ENCODE peak calls at places on chromosome 6, in six cellular contexts. One of them, this sample, is unnamed. For H3K36me3, the result is how much of the 10 kb centered on the place peaks cover.

GRCh38 chr6:26389349-26389799 is 6.5 kb downstream of the BTN2A2 start:
- DNase-seq in mammary epithelial cell: no peak
- DNase-seq in mucosa of descending colon: no peak
- DNase-seq in OCI-LY7: peak
- DNase-seq in heart right ventricle: no peak
- DNase-seq in right lobe of liver: no peak
- DNase-seq in this sample: no peak

GRCh38 chr6:8191629-8192028 is 89.3 kb upstream of the EEF1E1 start:
- DNase-seq in mucosa of descending colon: no peak
- DNase-seq in OCI-LY7: no peak
- DNase-seq in heart right ventricle: no peak
- DNase-seq in right lobe of liver: no peak
- DNase-seq in mammary epithelial cell: no peak
- DNase-seq in this sample: no peak

GRCh38 chr6:17385660-17386059 is 7.7 kb upstream of the CAP2 start:
- DNase-seq in OCI-LY7: no peak
- DNase-seq in mucosa of descending colon: no peak
- DNase-seq in right lobe of liver: no peak
- DNase-seq in heart right ventricle: no peak
- DNase-seq in mammary epithelial cell: peak
- DNase-seq in this sample: no peak

GRCh38 chr6:15063253-15063853 is 182.5 kb upstream of the JARID2 start:
- DNase-seq in OCI-LY7: peak
- DNase-seq in mucosa of descending colon: peak
- DNase-seq in right lobe of liver: peak
- DNase-seq in heart right ventricle: peak
- DNase-seq in mammary epithelial cell: peak
- DNase-seq in this sample: peak

GRCh38 chr6:139472341-139473038 is 98.0 kb upstream of the CITED2 start:
- DNase-seq in OCI-LY7: no peak
- DNase-seq in mucosa of descending colon: no peak
- DNase-seq in mammary epithelial cell: no peak
- DNase-seq in heart right ventricle: no peak
- DNase-seq in right lobe of liver: no peak
- DNase-seq in this sample: no peak

GRCh38 chr6:89828988-89829590 is 591 bp upstream of the CASP8AP2 start:
- DNase-seq in OCI-LY7: peak
- DNase-seq in right lobe of liver: no peak
- DNase-seq in mammary epithelial cell: no peak
- DNase-seq in mucosa of descending colon: peak
- DNase-seq in heart right ventricle: no peak
- DNase-seq in this sample: no peak

GRCh38 chr6:115882174-115882573 is 178.5 kb downstream of the FRK start:
- DNase-seq in OCI-LY7: no peak
- DNase-seq in heart right ventricle: no peak
- DNase-seq in mucosa of descending colon: no peak
- DNase-seq in right lobe of liver: no peak
- DNase-seq in mammary epithelial cell: peak
- DNase-seq in this sample: no peak

GRCh38 chr6:43622541-43622940 is 6.5 kb downstream of the GTPBP2 start:
- DNase-seq in OCI-LY7: no peak
- DNase-seq in heart right ventricle: no peak
- DNase-seq in right lobe of liver: no peak
- DNase-seq in mammary epithelial cell: no peak
- DNase-seq in mucosa of descending colon: no peak
- DNase-seq in this sample: no peak

GRCh38 chr6:35401514-35401913 is 50.6 kb upstream of the FANCE start:
- DNase-seq in mucosa of descending colon: no peak
- DNase-seq in heart right ventricle: no peak
- DNase-seq in OCI-LY7: no peak
- DNase-seq in mammary epithelial cell: peak
- DNase-seq in right lobe of liver: peak
- DNase-seq in this sample: no peak

GRCh38 chr6:170271771-170272314 is 19.0 kb downstream of the DLL1 start:
- DNase-seq in right lobe of liver: peak
- DNase-seq in heart right ventricle: no peak
- DNase-seq in mammary epithelial cell: no peak
- DNase-seq in OCI-LY7: peak
- DNase-seq in mucosa of descending colon: peak
- DNase-seq in this sample: no peak

GRCh38 chr6:170091000-170091638 is 199.8 kb downstream of the DLL1 start:
- DNase-seq in mucosa of descending colon: no peak
- DNase-seq in heart right ventricle: peak
- DNase-seq in mammary epithelial cell: no peak
- DNase-seq in right lobe of liver: no peak
- DNase-seq in OCI-LY7: no peak
- DNase-seq in this sample: no peak

GRCh38 chr6:167314180-167314821 is 10.6 kb upstream of the TTLL2 start:
- DNase-seq in right lobe of liver: no peak
- DNase-seq in mucosa of descending colon: no peak
- DNase-seq in heart right ventricle: no peak
- DNase-seq in OCI-LY7: no peak
- DNase-seq in mammary epithelial cell: no peak
- DNase-seq in this sample: no peak

GRCh38 chr6:164078551-164079274 is 664.2 kb downstream of the QKI start:
- DNase-seq in mucosa of descending colon: no peak
- DNase-seq in right lobe of liver: no peak
- DNase-seq in OCI-LY7: no peak
- DNase-seq in mammary epithelial cell: no peak
- DNase-seq in heart right ventricle: no peak
- DNase-seq in this sample: no peak

GRCh38 chr6:74574794-74575193 is 631.1 kb downstream of the COL12A1 start:
- DNase-seq in OCI-LY7: peak
- DNase-seq in mammary epithelial cell: no peak
- DNase-seq in right lobe of liver: no peak
- DNase-seq in heart right ventricle: no peak
- DNase-seq in mucosa of descending colon: peak
- DNase-seq in this sample: no peak

GRCh38 chr6:10375391-10375969 is 39.4 kb downstream of the TFAP2A start:
- DNase-seq in right lobe of liver: no peak
- DNase-seq in heart right ventricle: no peak
- DNase-seq in OCI-LY7: no peak
- DNase-seq in mucosa of descending colon: no peak
- DNase-seq in mammary epithelial cell: no peak
- DNase-seq in this sample: no peak

GRCh38 chr6:33914519-33915120 is 110.8 kb upstream of the MLN start:
- DNase-seq in heart right ventricle: no peak
- DNase-seq in right lobe of liver: no peak
- DNase-seq in mammary epithelial cell: no peak
- DNase-seq in mucosa of descending colon: peak
- DNase-seq in OCI-LY7: peak
- DNase-seq in this sample: no peak

GRCh38 chr6:31216208-31216898 is 45.9 kb upstream of the POU5F1 start:
- DNase-seq in heart right ventricle: no peak
- DNase-seq in mammary epithelial cell: peak
- DNase-seq in right lobe of liver: no peak
- DNase-seq in OCI-LY7: peak
- DNase-seq in mucosa of descending colon: no peak
- DNase-seq in this sample: no peak

GRCh38 chr6:4316867-4317400 is 181.6 kb upstream of the ECI2 start:
- DNase-seq in heart right ventricle: peak
- DNase-seq in mucosa of descending colon: peak
- DNase-seq in OCI-LY7: no peak
- DNase-seq in mammary epithelial cell: peak
- DNase-seq in right lobe of liver: peak
- DNase-seq in this sample: peak

GRCh38 chr6:44630125-44631028 is 242.9 kb downstream of the CDC5L start:
- DNase-seq in mammary epithelial cell: peak
- DNase-seq in right lobe of liver: peak
- DNase-seq in mucosa of descending colon: peak
- DNase-seq in heart right ventricle: no peak
- DNase-seq in OCI-LY7: peak
- DNase-seq in this sample: peak

GRCh38 chr6:112117554-112117953 is 30.2 kb downstream of the FAM229B start:
- DNase-seq in heart right ventricle: no peak
- DNase-seq in right lobe of liver: no peak
- DNase-seq in OCI-LY7: no peak
- DNase-seq in mammary epithelial cell: peak
- DNase-seq in mucosa of descending colon: no peak
- DNase-seq in this sample: no peak

GRCh38 chr6:21808045-21808470 is 214.5 kb downstream of the SOX4 start:
- DNase-seq in mammary epithelial cell: peak
- DNase-seq in heart right ventricle: peak
- DNase-seq in mucosa of descending colon: peak
- DNase-seq in OCI-LY7: no peak
- DNase-seq in right lobe of liver: no peak
- DNase-seq in this sample: peak

GRCh38 chr6:22643780-22644179 is 74.4 kb downstream of the HDGFL1 start:
- DNase-seq in mucosa of descending colon: no peak
- DNase-seq in OCI-LY7: no peak
- DNase-seq in mammary epithelial cell: no peak
- DNase-seq in right lobe of liver: no peak
- DNase-seq in heart right ventricle: no peak
- DNase-seq in this sample: no peak

GRCh38 chr6:4731996-4732395 is 44.2 kb upstream of the CDYL start:
- DNase-seq in OCI-LY7: no peak
- DNase-seq in mucosa of descending colon: no peak
- DNase-seq in right lobe of liver: no peak
- DNase-seq in heart right ventricle: no peak
- DNase-seq in mammary epithelial cell: no peak
- DNase-seq in this sample: no peak

GRCh38 chr6:20693466-20694063 is 159.3 kb downstream of the CDKAL1 start:
- DNase-seq in heart right ventricle: no peak
- DNase-seq in OCI-LY7: no peak
- DNase-seq in right lobe of liver: no peak
- DNase-seq in mammary epithelial cell: peak
- DNase-seq in mucosa of descending colon: no peak
- DNase-seq in this sample: no peak

GRCh38 chr6:35086636-35087360 is 54.3 kb downstream of the TCP11 start:
- DNase-seq in heart right ventricle: no peak
- DNase-seq in OCI-LY7: no peak
- DNase-seq in right lobe of liver: no peak
- DNase-seq in mammary epithelial cell: no peak
- DNase-seq in mucosa of descending colon: no peak
- DNase-seq in this sample: no peak

GRCh38 chr6:155771822-155772221 is 316.2 kb upstream of the NOX3 start:
- DNase-seq in heart right ventricle: no peak
- DNase-seq in OCI-LY7: peak
- DNase-seq in right lobe of liver: no peak
- DNase-seq in mucosa of descending colon: no peak
- DNase-seq in mammary epithelial cell: no peak
- DNase-seq in this sample: no peak

GRCh38 chr6:80077067-80077466 is 29.4 kb upstream of the BCKDHB start:
- DNase-seq in mammary epithelial cell: no peak
- DNase-seq in mucosa of descending colon: no peak
- DNase-seq in OCI-LY7: no peak
- DNase-seq in heart right ventricle: no peak
- DNase-seq in right lobe of liver: no peak
- DNase-seq in this sample: no peak

GRCh38 chr6:81023708-81024107 is 728.8 kb downstream of the TENT5A start:
- DNase-seq in right lobe of liver: no peak
- DNase-seq in heart right ventricle: no peak
- DNase-seq in mammary epithelial cell: no peak
- DNase-seq in mucosa of descending colon: no peak
- DNase-seq in OCI-LY7: no peak
- DNase-seq in this sample: no peak

DNA sequence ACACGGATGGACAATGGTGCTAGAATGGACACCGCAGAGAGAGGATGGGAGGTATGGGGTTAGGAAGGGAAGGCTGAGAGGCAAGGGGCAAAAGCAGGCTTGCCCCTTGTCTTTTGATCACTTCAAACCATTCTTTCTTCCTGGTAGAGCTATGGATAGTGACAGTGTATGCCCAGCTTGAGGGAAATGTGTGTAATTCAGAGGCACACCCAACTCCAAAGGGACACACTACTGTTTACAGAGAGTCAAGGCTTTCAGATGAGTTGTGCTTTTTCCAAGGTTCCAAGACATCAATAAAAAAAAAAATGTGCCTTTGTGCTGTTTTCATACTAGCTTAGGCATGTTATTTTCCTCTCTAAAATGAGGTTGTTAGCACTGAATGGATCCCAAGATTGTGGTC is 185.0 kb downstream of the MCHR2 start:
- DNase-seq in right lobe of liver: no peak
- DNase-seq in mucosa of descending colon: peak
- DNase-seq in heart right ventricle: no peak
- DNase-seq in OCI-LY7: no peak
- DNase-seq in mammary epithelial cell: no peak
- DNase-seq in this sample: no peak
- H3K4me3 ChIP-seq in right lobe of liver: no peak
- H3K4me3 ChIP-seq in mucosa of descending colon: no peak
- H3K4me3 ChIP-seq in heart right ventricle: no peak
- H3K4me3 ChIP-seq in OCI-LY7: no peak
- H3K4me3 ChIP-seq in mammary epithelial cell: no peak
- H3K4me3 ChIP-seq in this sample: no peak

GRCh38 chr6:144437105-144437504 is 152.0 kb downstream of the UTRN start:
- DNase-seq in heart right ventricle: no peak
- DNase-seq in OCI-LY7: no peak
- DNase-seq in mammary epithelial cell: no peak
- DNase-seq in mucosa of descending colon: no peak
- DNase-seq in right lobe of liver: no peak
- DNase-seq in this sample: no peak
- H3K36me3 ChIP-seq in heart right ventricle: half or more
- H3K36me3 ChIP-seq in OCI-LY7: under half
- H3K36me3 ChIP-seq in mammary epithelial cell: under half
- H3K36me3 ChIP-seq in mucosa of descending colon: under half
- H3K36me3 ChIP-seq in right lobe of liver: under half
- H3K36me3 ChIP-seq in this sample: half or more

GRCh38 chr6:129440691-129441090 is 269.3 kb downstream of the ARHGAP18 start:
- DNase-seq in OCI-LY7: no peak
- DNase-seq in mammary epithelial cell: peak
- DNase-seq in heart right ventricle: no peak
- DNase-seq in mucosa of descending colon: no peak
- DNase-seq in right lobe of liver: no peak
- DNase-seq in this sample: no peak
- TF ChIP-seq CTCF in OCI-LY7: no peak
- TF ChIP-seq CTCF in mammary epithelial cell: no peak
- TF ChIP-seq CTCF in heart right ventricle: peak
- TF ChIP-seq CTCF in mucosa of descending colon: no peak
- TF ChIP-seq CTCF in right lobe of liver: no peak
- TF ChIP-seq CTCF in this sample: peak

GRCh38 chr6:56766139-56766805 is 123.6 kb upstream of the DST start:
- DNase-seq in OCI-LY7: no peak
- DNase-seq in heart right ventricle: no peak
- DNase-seq in mammary epithelial cell: no peak
- DNase-seq in mucosa of descending colon: no peak
- DNase-seq in right lobe of liver: no peak
- DNase-seq in this sample: no peak

GRCh38 chr6:56765494-56765893 is 122.8 kb upstream of the DST start:
- DNase-seq in heart right ventricle: no peak
- DNase-seq in mucosa of descending colon: no peak
- DNase-seq in mammary epithelial cell: no peak
- DNase-seq in right lobe of liver: no peak
- DNase-seq in OCI-LY7: no peak
- DNase-seq in this sample: no peak

GRCh38 chr6:56767435-56767834 is 124.7 kb upstream of the DST start:
- DNase-seq in mucosa of descending colon: no peak
- DNase-seq in right lobe of liver: no peak
- DNase-seq in OCI-LY7: no peak
- DNase-seq in heart right ventricle: no peak
- DNase-seq in mammary epithelial cell: no peak
- DNase-seq in this sample: no peak

GRCh38 chr6:56767892-56768531 is 125.3 kb upstream of the DST start:
- DNase-seq in right lobe of liver: no peak
- DNase-seq in mucosa of descending colon: no peak
- DNase-seq in OCI-LY7: no peak
- DNase-seq in mammary epithelial cell: no peak
- DNase-seq in heart right ventricle: no peak
- DNase-seq in this sample: no peak

GRCh38 chr6:56766806-56767178 is 124.1 kb upstream of the DST start:
- DNase-seq in right lobe of liver: no peak
- DNase-seq in mucosa of descending colon: no peak
- DNase-seq in mammary epithelial cell: peak
- DNase-seq in heart right ventricle: no peak
- DNase-seq in OCI-LY7: no peak
- DNase-seq in this sample: no peak
- H3K4me3 ChIP-seq in right lobe of liver: no peak
- H3K4me3 ChIP-seq in mucosa of descending colon: no peak
- H3K4me3 ChIP-seq in mammary epithelial cell: peak
- H3K4me3 ChIP-seq in heart right ventricle: no peak
- H3K4me3 ChIP-seq in OCI-LY7: no peak
- H3K4me3 ChIP-seq in this sample: no peak

This sample was measured in left ventricle myocardium inferior.